ENCODE peak calls at places on chromosomes 13 and 19, in five cellular contexts. L is tibial nerve, S is heart left ventricle, H is Peyer's patch, O is body of pancreas. Q is an unnamed sample.

GRCh38 chr13:102322211-102322610 is 79.6 kb downstream of the FGF14 start:
- DNase-seq in L (no peak), H (no peak), O (no peak), S (no peak), Q (no peak)

GRCh38 chr13:39302855-39303254 is 264.6 kb downstream of the NHLRC3 start:
- DNase-seq in H (no peak), S (no peak), O (no peak), L (no peak), Q (no peak)

GRCh38 chr19:7670150-7670784 is 1.4 kb downstream of the RETN start:
- DNase-seq in O (no peak), H (no peak), S (no peak), L (no peak), Q (no peak)

GRCh38 chr13:51311271-51311670 is 28.2 kb upstream of the SERPINE3 start:
- DNase-seq in H (no peak), L (no peak), S (no peak), O (no peak), Q (no peak)

GRCh38 chr13:26508885-26509284 is 48.6 kb upstream of the WASF3 start:
- DNase-seq in O (peak), S (peak), L (peak), H (peak), Q (no peak)

GRCh38 chr13:38415233-38415632 is 65.6 kb downstream of the UFM1 start:
- DNase-seq in L (no peak), H (no peak), S (no peak), O (no peak), Q (no peak)

GRCh38 chr13:111326981-111327642 is 6.7 kb downstream of the TEX29 start:
- DNase-seq in L (no peak), H (no peak), S (no peak), O (no peak), Q (no peak)

GRCh38 chr19:19134687-19135158 is 3.6 kb downstream of the TMEM161A start:
- DNase-seq in O (no peak), H (no peak), L (no peak), S (no peak), Q (no peak)

GRCh38 chr13:101398920-101399319 is 17.4 kb downstream of the NALCN start:
- DNase-seq in L (no peak), S (no peak), O (no peak), H (no peak), Q (no peak)

GRCh38 chr13:49649244-49649962 is 21.1 kb downstream of the ARL11 start:
- DNase-seq in H (no peak), S (no peak), L (no peak), O (no peak), Q (no peak)

GRCh38 chr19:30227661-30228112 is 144.5 kb upstream of the ZNF536 start:
- DNase-seq in L (peak), O (peak), S (peak), H (no peak), Q (no peak)

GRCh38 chr13:97228850-97229521 is 6.9 kb downstream of the MBNL2 start:
- DNase-seq in O (no peak), H (no peak), L (no peak), S (no peak), Q (no peak)

GRCh38 chr19:19775891-19776205 is 42.9 kb upstream of the ZNF14 start:
- DNase-seq in L (no peak), H (no peak), O (peak), S (no peak), Q (no peak)

GRCh38 chr13:109400192-109400591 is 386.2 kb downstream of the IRS2 start:
- DNase-seq in S (peak), L (no peak), O (peak), H (no peak), Q (no peak)

GRCh38 chr19:19064811-19065745 is 1.3 kb downstream of the SLC25A42 start:
- DNase-seq in H (peak), S (peak), L (no peak), O (peak), Q (no peak)

GRCh38 chr13:71861769-71862168 is 5.2 kb downstream of the DACH1 start:
- DNase-seq in L (no peak), O (no peak), S (no peak), H (no peak), Q (no peak)

GRCh38 chr19:13195678-13196077 is 45.5 kb downstream of the IER2 start:
- DNase-seq in S (no peak), O (peak), H (peak), L (no peak), Q (no peak)

GRCh38 chr13:112917056-112917664 is 51.9 kb upstream of the MCF2L start:
- DNase-seq in O (no peak), H (no peak), S (no peak), L (no peak), Q (no peak)

GRCh38 chr13:36999054-36999927 is at the start of gene ALG5:
- DNase-seq in H (peak), S (peak), L (peak), O (peak), Q (peak)

GRCh38 chr19:35459414-35460082 is 11.5 kb downstream of the FFAR2 start:
- DNase-seq in S (peak), L (peak), H (no peak), O (peak), Q (peak)

GRCh38 chr13:68713394-68713793 is 1394.2 kb upstream of the ATXN8OS start:
- DNase-seq in O (no peak), S (no peak), H (no peak), L (no peak), Q (no peak)

GRCh38 chr13:42048323-42048624 is 174 bp upstream of the DGKH start:
- DNase-seq in L (no peak), H (no peak), O (no peak), S (no peak), Q (no peak)

GRCh38 chr13:44136693-44137268 is 236.8 kb upstream of the SERP2 start:
- DNase-seq in H (no peak), L (no peak), S (no peak), O (no peak), Q (no peak)

GRCh38 chr19:37930416-37930815 is 23.4 kb downstream of the SIPA1L3 start:
- DNase-seq in O (no peak), H (no peak), L (no peak), S (no peak), Q (no peak)

GRCh38 chr19:29571181-29571580 is 34.9 kb upstream of the POP4 start:
- DNase-seq in S (no peak), L (no peak), O (no peak), H (no peak), Q (no peak)

GRCh38 chr13:110507678-110508381 is 53.7 kb downstream of the RAB20 start:
- DNase-seq in L (no peak), H (no peak), S (peak), O (peak), Q (no peak)

GRCh38 chr13:63902141-63902540 is 2486.5 kb upstream of the PCDH20 start:
- DNase-seq in L (no peak), H (no peak), O (no peak), S (no peak), Q (no peak)

DNA sequence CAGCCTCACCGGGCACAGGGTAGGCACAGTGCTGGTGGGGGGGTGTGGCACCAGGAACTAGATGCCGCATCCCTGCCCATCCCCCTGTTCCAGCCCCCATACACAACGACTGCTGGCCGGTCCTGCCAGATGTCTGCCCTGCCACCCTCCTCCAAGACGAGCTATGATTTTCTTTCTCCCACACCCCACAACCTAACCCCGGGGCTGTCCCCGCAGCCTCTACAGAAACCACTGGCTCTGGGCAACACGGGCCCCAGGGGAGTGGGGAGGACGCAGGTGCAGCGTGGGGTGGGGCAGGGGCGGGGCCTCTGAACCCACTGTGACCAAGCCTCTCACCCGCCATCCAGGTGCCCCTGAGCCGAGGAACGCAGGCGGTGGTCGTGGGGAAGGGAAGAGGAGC is 15.5 kb downstream of the PGLS start:
- DNase-seq in H (peak), O (no peak), S (no peak), L (no peak), Q (no peak)
- H3K27ac ChIP-seq in H (no peak), O (no peak), S (no peak), L (no peak), Q (no peak)

GRCh38 chr19:294341-294818 is 3.2 kb upstream of the PLPP2 start:
- DNase-seq in O (no peak), L (no peak), H (no peak), S (peak), Q (no peak)
- TF ChIP-seq POLR2A in O (no peak), L (no peak), H (no peak), S (no peak), Q (no peak)

GRCh38 chr19:5560156-5560555 is 7.6 kb downstream of the TINCR start:
- DNase-seq in L (no peak), S (no peak), O (no peak), H (no peak), Q (no peak)
- H3K27ac ChIP-seq in L (no peak), S (no peak), O (no peak), H (no peak), Q (no peak)

DNA sequence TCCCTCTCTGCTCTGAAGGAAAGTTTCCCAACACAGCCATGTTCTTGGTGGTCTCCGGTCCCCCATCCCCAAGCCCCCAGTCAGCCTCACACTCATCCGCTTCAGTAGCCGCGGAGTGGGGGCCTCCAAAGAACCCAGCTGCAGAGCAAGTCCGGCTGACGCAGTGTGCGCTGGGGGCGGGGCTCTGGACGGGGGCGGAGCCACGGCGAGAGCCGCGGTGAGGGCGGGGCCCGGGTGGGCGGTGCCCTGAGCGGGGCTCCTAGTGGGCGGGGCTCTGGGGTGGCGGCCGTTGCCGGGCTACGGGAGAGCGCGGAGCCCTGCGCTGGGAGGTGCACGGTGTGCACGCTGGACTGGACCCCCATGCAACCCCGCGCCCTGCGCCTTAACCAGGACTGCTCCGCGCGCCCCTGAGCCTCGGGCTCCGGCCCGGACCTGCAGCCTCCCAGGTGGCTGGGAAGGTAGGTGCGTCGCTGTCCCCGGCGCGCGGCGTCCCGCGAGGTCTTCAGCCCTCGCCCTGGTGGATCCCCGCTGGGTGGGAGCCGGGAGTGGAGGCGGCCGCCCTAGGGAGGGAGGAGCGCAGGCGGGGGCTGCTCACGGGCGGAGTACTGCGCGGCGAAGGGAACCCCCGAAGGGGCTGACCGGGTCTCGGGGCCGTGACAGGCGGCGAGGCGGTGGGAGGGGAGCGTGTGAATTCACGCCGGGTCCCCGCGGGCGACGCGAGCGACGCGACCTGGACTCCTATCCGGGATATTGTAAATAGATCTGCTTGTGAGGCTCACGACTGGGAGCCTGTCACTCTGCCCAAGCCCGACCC is 9.1 kb downstream of the TNFRSF19 start:
- DNase-seq in S (peak), L (peak), O (peak), H (peak), Q (peak)
- TF ChIP-seq POLR2A in S (no peak), L (peak), O (peak), H (no peak), Q (peak)

DNA sequence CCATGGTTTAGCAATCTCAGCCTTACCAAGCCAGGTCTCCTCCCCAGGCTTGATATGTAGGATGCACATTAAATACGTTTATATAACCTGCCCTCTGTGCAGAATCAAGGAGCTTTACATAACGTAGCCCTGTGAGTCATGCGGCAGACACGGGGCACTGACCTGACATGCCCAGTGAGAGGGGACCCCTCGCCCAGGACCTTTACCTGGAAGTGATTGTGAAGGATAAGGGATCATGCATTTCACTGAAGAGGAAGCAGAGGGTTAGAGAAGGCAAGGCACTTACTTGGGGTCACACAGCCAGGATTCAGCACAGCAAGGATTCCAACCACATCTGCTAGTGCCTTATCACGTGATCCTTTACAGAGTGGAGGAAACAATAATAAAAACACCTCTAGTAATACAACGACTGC is 18.9 kb upstream of the FOSB start:
- DNase-seq in L (no peak), S (no peak), O (no peak), H (no peak), Q (no peak)
- H3K27ac ChIP-seq in L (no peak), S (no peak), O (no peak), H (peak), Q (no peak)

DNA sequence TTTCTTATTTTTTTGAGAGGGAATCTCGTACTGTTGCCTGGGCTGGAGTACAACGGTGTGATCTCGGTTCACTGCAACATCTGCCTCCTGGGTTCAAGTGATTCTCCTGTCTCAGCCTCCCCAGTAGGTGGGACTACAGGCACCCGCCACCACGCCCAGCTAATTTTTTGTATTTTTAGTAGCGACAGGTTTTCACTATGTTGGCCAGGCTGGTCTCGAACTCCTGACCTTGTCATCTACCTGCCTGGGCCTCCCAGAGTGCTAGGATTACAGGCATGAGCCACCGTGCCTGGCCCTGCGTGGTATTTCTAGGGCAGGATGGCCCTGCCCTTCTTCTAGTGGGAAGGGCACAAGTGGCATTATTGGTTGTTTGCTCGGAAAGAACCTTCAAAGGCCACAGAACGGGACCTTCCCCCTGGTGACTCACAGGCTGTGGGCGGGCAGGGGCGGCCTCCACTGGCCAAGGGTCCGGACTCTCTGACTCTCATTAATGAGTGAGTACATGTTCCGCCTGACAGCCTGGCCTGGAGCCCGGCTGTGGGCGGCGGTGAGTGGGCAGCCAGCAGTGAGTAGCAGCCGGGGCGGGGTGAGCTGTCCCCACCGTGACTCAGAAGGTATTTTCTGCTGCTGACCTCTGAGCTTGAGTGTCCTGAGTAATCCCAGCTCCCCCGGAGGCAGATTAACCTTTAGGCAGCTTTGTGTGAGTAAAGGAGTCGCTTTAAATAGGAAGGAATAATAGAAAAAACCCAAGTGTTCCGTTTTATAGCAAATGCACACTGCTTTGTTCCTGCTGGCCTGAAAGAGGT is 5.1 kb downstream of the DOT1L start:
- DNase-seq in O (peak), H (peak), S (peak), L (peak), Q (peak)
- TF ChIP-seq POLR2A in O (peak), H (peak), S (no peak), L (peak), Q (no peak)